ENCODE peak calls at places on chromosomes 6 and 20, in ten cellular contexts. One of them, this sample, is unnamed.

GRCh38 chr6:1131285-1132079 is 180.4 kb upstream of the FOXQ1 start:
- DNase-seq in nephron progenitor cell: no peak
- DNase-seq in NCI-H345: no peak
- DNase-seq in SJSA1: peak; percentile 82
- DNase-seq in Caco-2: no peak
- DNase-seq in C1 segment of cervical spinal cord: no peak
- DNase-seq in head of caudate nucleus: no peak
- DNase-seq in activated CD4-positive, CD25-positive, alpha-beta regulatory T cell: no peak
- DNase-seq in occipital lobe: no peak
- DNase-seq in HCEC 1CT: peak; percentile 80
- DNase-seq in this sample: peak; percentile 26

GRCh38 chr6:44333942-44334341 is 8.5 kb upstream of the SPATS1 start:
- DNase-seq in nephron progenitor cell: no peak
- DNase-seq in NCI-H345: no peak
- DNase-seq in SJSA1: no peak
- DNase-seq in Caco-2: no peak
- DNase-seq in C1 segment of cervical spinal cord: no peak
- DNase-seq in head of caudate nucleus: no peak
- DNase-seq in activated CD4-positive, CD25-positive, alpha-beta regulatory T cell: no peak
- DNase-seq in occipital lobe: no peak
- DNase-seq in HCEC 1CT: no peak
- DNase-seq in this sample: no peak

GRCh38 chr6:27474172-27474465 is 1.2 kb upstream of the ZNF184 start:
- DNase-seq in nephron progenitor cell: no peak
- DNase-seq in NCI-H345: no peak
- DNase-seq in SJSA1: no peak
- DNase-seq in Caco-2: no peak
- DNase-seq in C1 segment of cervical spinal cord: no peak
- DNase-seq in head of caudate nucleus: no peak
- DNase-seq in activated CD4-positive, CD25-positive, alpha-beta regulatory T cell: no peak
- DNase-seq in occipital lobe: no peak
- DNase-seq in HCEC 1CT: no peak
- DNase-seq in this sample: no peak

GRCh38 chr20:13396036-13396435 is 175.0 kb downstream of the ISM1 start:
- DNase-seq in nephron progenitor cell: no peak
- DNase-seq in NCI-H345: no peak
- DNase-seq in SJSA1: peak; percentile 68
- DNase-seq in Caco-2: no peak
- DNase-seq in C1 segment of cervical spinal cord: no peak
- DNase-seq in head of caudate nucleus: no peak
- DNase-seq in activated CD4-positive, CD25-positive, alpha-beta regulatory T cell: no peak
- DNase-seq in occipital lobe: no peak
- DNase-seq in HCEC 1CT: no peak
- DNase-seq in this sample: no peak

GRCh38 chr20:49594143-49594928 is 26.4 kb upstream of the PTGIS start:
- DNase-seq in nephron progenitor cell: no peak
- DNase-seq in NCI-H345: no peak
- DNase-seq in SJSA1: no peak
- DNase-seq in Caco-2: peak; percentile 55
- DNase-seq in C1 segment of cervical spinal cord: no peak
- DNase-seq in head of caudate nucleus: no peak
- DNase-seq in activated CD4-positive, CD25-positive, alpha-beta regulatory T cell: peak; percentile 51
- DNase-seq in occipital lobe: no peak
- DNase-seq in HCEC 1CT: peak; percentile 84
- DNase-seq in this sample: no peak

GRCh38 chr6:143939364-143939763 is 68.7 kb downstream of the PLAGL1 start:
- DNase-seq in nephron progenitor cell: no peak
- DNase-seq in NCI-H345: no peak
- DNase-seq in SJSA1: no peak
- DNase-seq in Caco-2: no peak
- DNase-seq in C1 segment of cervical spinal cord: no peak
- DNase-seq in head of caudate nucleus: no peak
- DNase-seq in activated CD4-positive, CD25-positive, alpha-beta regulatory T cell: no peak
- DNase-seq in occipital lobe: no peak
- DNase-seq in HCEC 1CT: no peak
- DNase-seq in this sample: no peak

GRCh38 chr6:142400495-142400894 is 98.7 kb downstream of the ADGRG6 start:
- DNase-seq in nephron progenitor cell: no peak
- DNase-seq in NCI-H345: peak; percentile 11
- DNase-seq in SJSA1: no peak
- DNase-seq in Caco-2: no peak
- DNase-seq in C1 segment of cervical spinal cord: no peak
- DNase-seq in head of caudate nucleus: no peak
- DNase-seq in activated CD4-positive, CD25-positive, alpha-beta regulatory T cell: no peak
- DNase-seq in occipital lobe: no peak
- DNase-seq in HCEC 1CT: no peak
- DNase-seq in this sample: no peak

GRCh38 chr20:12170406-12170805 is 252.7 kb downstream of the BTBD3 start:
- DNase-seq in nephron progenitor cell: no peak
- DNase-seq in NCI-H345: no peak
- DNase-seq in SJSA1: no peak
- DNase-seq in Caco-2: no peak
- DNase-seq in C1 segment of cervical spinal cord: no peak
- DNase-seq in head of caudate nucleus: no peak
- DNase-seq in activated CD4-positive, CD25-positive, alpha-beta regulatory T cell: no peak
- DNase-seq in occipital lobe: no peak
- DNase-seq in HCEC 1CT: no peak
- DNase-seq in this sample: no peak

GRCh38 chr20:31472395-31473330 is 2.3 kb downstream of the DEFB124 start:
- DNase-seq in nephron progenitor cell: no peak
- DNase-seq in NCI-H345: no peak
- DNase-seq in SJSA1: no peak
- DNase-seq in Caco-2: no peak
- DNase-seq in C1 segment of cervical spinal cord: no peak
- DNase-seq in head of caudate nucleus: no peak
- DNase-seq in activated CD4-positive, CD25-positive, alpha-beta regulatory T cell: no peak
- DNase-seq in occipital lobe: no peak
- DNase-seq in HCEC 1CT: no peak
- DNase-seq in this sample: no peak

GRCh38 chr6:6781172-6781876 is 192.8 kb downstream of the LY86 start:
- DNase-seq in nephron progenitor cell: no peak
- DNase-seq in NCI-H345: no peak
- DNase-seq in SJSA1: peak; percentile 77
- DNase-seq in Caco-2: no peak
- DNase-seq in C1 segment of cervical spinal cord: peak; percentile 17
- DNase-seq in head of caudate nucleus: no peak
- DNase-seq in activated CD4-positive, CD25-positive, alpha-beta regulatory T cell: no peak
- DNase-seq in occipital lobe: no peak
- DNase-seq in HCEC 1CT: no peak
- DNase-seq in this sample: no peak

GRCh38 chr6:41644297-41644879 is 6.1 kb downstream of the MDFI start:
- DNase-seq in nephron progenitor cell: peak; percentile 30
- DNase-seq in NCI-H345: no peak
- DNase-seq in SJSA1: no peak
- DNase-seq in Caco-2: peak; percentile 29
- DNase-seq in C1 segment of cervical spinal cord: no peak
- DNase-seq in head of caudate nucleus: no peak
- DNase-seq in activated CD4-positive, CD25-positive, alpha-beta regulatory T cell: no peak
- DNase-seq in occipital lobe: no peak
- DNase-seq in HCEC 1CT: no peak
- DNase-seq in this sample: no peak

GRCh38 chr6:56690519-56691200 is 48.0 kb upstream of the DST start:
- DNase-seq in nephron progenitor cell: no peak
- DNase-seq in NCI-H345: no peak
- DNase-seq in SJSA1: peak; percentile 77
- DNase-seq in Caco-2: no peak
- DNase-seq in C1 segment of cervical spinal cord: no peak
- DNase-seq in head of caudate nucleus: no peak
- DNase-seq in activated CD4-positive, CD25-positive, alpha-beta regulatory T cell: no peak
- DNase-seq in occipital lobe: no peak
- DNase-seq in HCEC 1CT: peak; percentile 85
- DNase-seq in this sample: no peak

GRCh38 chr20:33552519-33552918 is 62.6 kb downstream of the CBFA2T2 start:
- DNase-seq in nephron progenitor cell: no peak
- DNase-seq in NCI-H345: no peak
- DNase-seq in SJSA1: no peak
- DNase-seq in Caco-2: no peak
- DNase-seq in C1 segment of cervical spinal cord: no peak
- DNase-seq in head of caudate nucleus: no peak
- DNase-seq in activated CD4-positive, CD25-positive, alpha-beta regulatory T cell: no peak
- DNase-seq in occipital lobe: no peak
- DNase-seq in HCEC 1CT: no peak
- DNase-seq in this sample: no peak

GRCh38 chr6:100226811-100227210 is 232.8 kb upstream of the MCHR2 start:
- DNase-seq in nephron progenitor cell: no peak
- DNase-seq in NCI-H345: no peak
- DNase-seq in SJSA1: no peak
- DNase-seq in Caco-2: no peak
- DNase-seq in C1 segment of cervical spinal cord: no peak
- DNase-seq in head of caudate nucleus: no peak
- DNase-seq in activated CD4-positive, CD25-positive, alpha-beta regulatory T cell: no peak
- DNase-seq in occipital lobe: no peak
- DNase-seq in HCEC 1CT: no peak
- DNase-seq in this sample: no peak

GRCh38 chr6:26366504-26366903 is 1.5 kb downstream of the BTN3A2 start:
- DNase-seq in nephron progenitor cell: no peak
- DNase-seq in NCI-H345: no peak
- DNase-seq in SJSA1: no peak
- DNase-seq in Caco-2: no peak
- DNase-seq in C1 segment of cervical spinal cord: no peak
- DNase-seq in head of caudate nucleus: no peak
- DNase-seq in activated CD4-positive, CD25-positive, alpha-beta regulatory T cell: no peak
- DNase-seq in occipital lobe: no peak
- DNase-seq in HCEC 1CT: peak; percentile 38
- DNase-seq in this sample: no peak

GRCh38 chr6:155444952-155445903 is 10.4 kb downstream of the NOX3 start:
- DNase-seq in nephron progenitor cell: no peak
- DNase-seq in NCI-H345: no peak
- DNase-seq in SJSA1: no peak
- DNase-seq in Caco-2: no peak
- DNase-seq in C1 segment of cervical spinal cord: no peak
- DNase-seq in head of caudate nucleus: no peak
- DNase-seq in activated CD4-positive, CD25-positive, alpha-beta regulatory T cell: no peak
- DNase-seq in occipital lobe: no peak
- DNase-seq in HCEC 1CT: no peak
- DNase-seq in this sample: no peak

GRCh38 chr6:52760105-52760765 is 3.0 kb downstream of the GSTA2 start:
- DNase-seq in nephron progenitor cell: no peak
- DNase-seq in NCI-H345: no peak
- DNase-seq in SJSA1: no peak
- DNase-seq in Caco-2: no peak
- DNase-seq in C1 segment of cervical spinal cord: no peak
- DNase-seq in head of caudate nucleus: no peak
- DNase-seq in activated CD4-positive, CD25-positive, alpha-beta regulatory T cell: no peak
- DNase-seq in occipital lobe: no peak
- DNase-seq in HCEC 1CT: no peak
- DNase-seq in this sample: no peak

GRCh38 chr6:16511723-16512584 is 249.3 kb downstream of the ATXN1 start:
- DNase-seq in nephron progenitor cell: no peak
- DNase-seq in NCI-H345: peak; percentile 13
- DNase-seq in SJSA1: no peak
- DNase-seq in Caco-2: no peak
- DNase-seq in C1 segment of cervical spinal cord: no peak
- DNase-seq in head of caudate nucleus: no peak
- DNase-seq in activated CD4-positive, CD25-positive, alpha-beta regulatory T cell: no peak
- DNase-seq in occipital lobe: no peak
- DNase-seq in HCEC 1CT: no peak
- DNase-seq in this sample: no peak

GRCh38 chr6:170212956-170213636 is 77.8 kb downstream of the DLL1 start:
- DNase-seq in nephron progenitor cell: no peak
- DNase-seq in NCI-H345: no peak
- DNase-seq in SJSA1: no peak
- DNase-seq in Caco-2: no peak
- DNase-seq in C1 segment of cervical spinal cord: no peak
- DNase-seq in head of caudate nucleus: no peak
- DNase-seq in activated CD4-positive, CD25-positive, alpha-beta regulatory T cell: no peak
- DNase-seq in occipital lobe: no peak
- DNase-seq in HCEC 1CT: no peak
- DNase-seq in this sample: no peak

GRCh38 chr6:69835414-69836179 is 30.8 kb upstream of the COL19A1 start:
- DNase-seq in nephron progenitor cell: peak; percentile 3
- DNase-seq in NCI-H345: peak; percentile 42
- DNase-seq in SJSA1: no peak
- DNase-seq in Caco-2: peak; percentile 42
- DNase-seq in C1 segment of cervical spinal cord: no peak
- DNase-seq in head of caudate nucleus: no peak
- DNase-seq in activated CD4-positive, CD25-positive, alpha-beta regulatory T cell: no peak
- DNase-seq in occipital lobe: no peak
- DNase-seq in HCEC 1CT: peak; percentile 60
- DNase-seq in this sample: peak; percentile 16